ENCODE peak calls at places on chromosomes 16 and 17, in seven cellular contexts. R, W, X, V, P, K and L are unnamed samples.

GRCh38 chr17:58200024-58200633 is 7.6 kb downstream of the EPX start:
- DNase-seq in X (no peak), K (peak; percentile 36), P (no peak), R (peak; percentile 82), V (peak; percentile 43), W (peak; percentile 80), L (peak; percentile 57)

GRCh38 chr16:75130150-75130771 is 13.7 kb upstream of the LDHD start:
- DNase-seq in R (no peak), W (no peak), X (no peak), K (no peak), V (no peak), P (no peak), L (no peak)

GRCh38 chr16:47065766-47066688 is 77.7 kb downstream of the NETO2 start:
- DNase-seq in V (no peak), W (no peak), R (peak; percentile 29), P (no peak), K (no peak), X (no peak), L (no peak)

GRCh38 chr16:87570938-87571867 is 31.1 kb upstream of the JPH3 start:
- DNase-seq in W (peak; percentile 76), V (peak; percentile 51), P (peak; percentile 49), X (no peak), R (no peak), K (peak; percentile 53), L (no peak)

GRCh38 chr16:19434584-19434983 is 16.9 kb downstream of the TMC5 start:
- DNase-seq in W (no peak), K (no peak), P (no peak), X (no peak), V (no peak), R (no peak), L (no peak)

GRCh38 chr17:78133971-78134898 is 3.7 kb downstream of the TMC8 start:
- DNase-seq in X (no peak), V (peak; percentile 52), R (peak; percentile 95), K (peak; percentile 12), W (peak; percentile 80), P (no peak), L (no peak)

GRCh38 chr17:10435096-10435495 is 13.3 kb upstream of the MYH8 start:
- DNase-seq in X (no peak), W (no peak), V (no peak), R (no peak), K (no peak), P (no peak), L (no peak)

GRCh38 chr17:57810740-57811632 is 38.9 kb downstream of the MRPS23 start:
- DNase-seq in X (peak; percentile 23), R (no peak), W (no peak), K (peak; percentile 4), P (peak; percentile 53), V (no peak), L (no peak)

GRCh38 chr17:82232322-82232785 is 3.5 kb downstream of the SLC16A3 start:
- DNase-seq in R (no peak), W (no peak), K (no peak), P (no peak), V (no peak), X (no peak), L (no peak)

GRCh38 chr16:87350681-87351319 is 32.8 kb downstream of the FBXO31 start:
- DNase-seq in P (no peak), K (peak; percentile 43), V (no peak), X (no peak), R (no peak), W (no peak), L (no peak)

GRCh38 chr17:66353937-66354401 is 51.6 kb downstream of the PRKCA start:
- DNase-seq in R (no peak), K (peak; percentile 76), W (no peak), P (no peak), V (peak; percentile 79), X (no peak), L (no peak)

GRCh38 chr16:728131-728889 is 1.4 kb downstream of the HAGHL start:
- DNase-seq in P (no peak), K (peak; percentile 78), W (peak; percentile 88), R (peak; percentile 92), X (peak; percentile 48), V (peak; percentile 55), L (peak; percentile 83)

GRCh38 chr16:31052131-31052530 is 18.8 kb downstream of the STX4 start:
- DNase-seq in P (no peak), X (no peak), R (no peak), K (peak; percentile 97), W (peak; percentile 90), V (peak; percentile 37), L (no peak)

GRCh38 chr16:2535644-2536021 is 2.2 kb upstream of the PDPK1 start:
- DNase-seq in R (peak; percentile 78), P (peak; percentile 59), V (no peak), X (no peak), K (peak; percentile 93), W (peak; percentile 1), L (no peak)

GRCh38 chr17:31529841-31530251 is 138.4 kb downstream of the RAB11FIP4 start:
- DNase-seq in X (no peak), W (no peak), V (no peak), R (peak; percentile 57), K (no peak), P (no peak), L (no peak)

GRCh38 chr17:64781013-64781392 is 118.9 kb upstream of the SMURF2 start:
- DNase-seq in X (no peak), P (no peak), R (peak; percentile 84), K (no peak), V (no peak), W (no peak), L (no peak)

GRCh38 chr17:59001158-59001814 is 105.4 kb downstream of the TRIM37 start:
- DNase-seq in V (peak; percentile 71), P (peak; percentile 21), R (peak; percentile 90), W (peak; percentile 9), X (peak; percentile 48), K (peak; percentile 67), L (peak; percentile 39)

GRCh38 chr16:68247400-68247799 is 2.2 kb downstream of the PLA2G15 start:
- DNase-seq in X (no peak), V (no peak), R (no peak), K (no peak), W (no peak), P (no peak), L (no peak)

GRCh38 chr17:48128411-48128810 is 20.8 kb downstream of the SNX11 start:
- DNase-seq in W (no peak), V (no peak), P (no peak), K (no peak), X (no peak), R (no peak), L (no peak)

GRCh38 chr17:1137465-1137894 is 42.3 kb downstream of the ABR start:
- DNase-seq in X (no peak), V (peak; percentile 34), W (peak; percentile 94), K (no peak), R (no peak), P (no peak), L (no peak)

GRCh38 chr17:72294487-72294893 is 173.7 kb downstream of the SOX9 start:
- DNase-seq in W (no peak), P (no peak), X (no peak), V (no peak), R (no peak), K (no peak), L (no peak)

GRCh38 chr16:53689636-53690035 is 14.0 kb downstream of the RPGRIP1L start:
- DNase-seq in W (no peak), K (peak; percentile 5), X (no peak), R (no peak), V (no peak), P (no peak), L (no peak)

GRCh38 chr16:53692146-53692545 is 11.5 kb downstream of the RPGRIP1L start:
- DNase-seq in X (no peak), P (no peak), R (no peak), K (no peak), W (peak; percentile 67), V (no peak), L (no peak)

GRCh38 chr16:53695070-53695469 is 8.6 kb downstream of the RPGRIP1L start:
- DNase-seq in P (no peak), W (no peak), X (no peak), V (no peak), R (no peak), K (peak; percentile 93), L (no peak)
- TF ChIP-seq POLR2A in P (no peak), W (no peak), X (no peak), V (no peak), R (no peak), K (no peak), L (no peak)

GRCh38 chr16:79336437-79337229 is 263.9 kb downstream of the MAF start:
- DNase-seq in P (peak; percentile 34), V (no peak), R (no peak), W (no peak), X (no peak), K (no peak), L (no peak)

GRCh38 chr16:79337906-79338305 is 262.6 kb downstream of the MAF start:
- DNase-seq in R (no peak), P (no peak), W (no peak), K (no peak), X (no peak), V (no peak), L (no peak)

GRCh38 chr16:79334127-79334526 is 266.4 kb downstream of the MAF start:
- DNase-seq in V (no peak), K (no peak), X (no peak), W (peak; percentile 4), P (no peak), R (no peak), L (no peak)

GRCh38 chr16:79339863-79340262 is 260.7 kb downstream of the MAF start:
- DNase-seq in X (no peak), K (no peak), V (no peak), W (no peak), P (no peak), R (no peak), L (no peak)
- TF ChIP-seq POLR2A in X (no peak), K (no peak), V (no peak), W (no peak), P (no peak), R (no peak), L (no peak)

GRCh38 chr16:70681382-70682238 is 4.2 kb downstream of the MTSS2 start:
- DNase-seq in X (no peak), P (no peak), R (peak; percentile 77), W (no peak), K (no peak), V (no peak), L (no peak)
- TF ChIP-seq POLR2A in X (no peak), P (no peak), R (no peak), W (no peak), K (no peak), V (no peak), L (no peak)

DNA sequence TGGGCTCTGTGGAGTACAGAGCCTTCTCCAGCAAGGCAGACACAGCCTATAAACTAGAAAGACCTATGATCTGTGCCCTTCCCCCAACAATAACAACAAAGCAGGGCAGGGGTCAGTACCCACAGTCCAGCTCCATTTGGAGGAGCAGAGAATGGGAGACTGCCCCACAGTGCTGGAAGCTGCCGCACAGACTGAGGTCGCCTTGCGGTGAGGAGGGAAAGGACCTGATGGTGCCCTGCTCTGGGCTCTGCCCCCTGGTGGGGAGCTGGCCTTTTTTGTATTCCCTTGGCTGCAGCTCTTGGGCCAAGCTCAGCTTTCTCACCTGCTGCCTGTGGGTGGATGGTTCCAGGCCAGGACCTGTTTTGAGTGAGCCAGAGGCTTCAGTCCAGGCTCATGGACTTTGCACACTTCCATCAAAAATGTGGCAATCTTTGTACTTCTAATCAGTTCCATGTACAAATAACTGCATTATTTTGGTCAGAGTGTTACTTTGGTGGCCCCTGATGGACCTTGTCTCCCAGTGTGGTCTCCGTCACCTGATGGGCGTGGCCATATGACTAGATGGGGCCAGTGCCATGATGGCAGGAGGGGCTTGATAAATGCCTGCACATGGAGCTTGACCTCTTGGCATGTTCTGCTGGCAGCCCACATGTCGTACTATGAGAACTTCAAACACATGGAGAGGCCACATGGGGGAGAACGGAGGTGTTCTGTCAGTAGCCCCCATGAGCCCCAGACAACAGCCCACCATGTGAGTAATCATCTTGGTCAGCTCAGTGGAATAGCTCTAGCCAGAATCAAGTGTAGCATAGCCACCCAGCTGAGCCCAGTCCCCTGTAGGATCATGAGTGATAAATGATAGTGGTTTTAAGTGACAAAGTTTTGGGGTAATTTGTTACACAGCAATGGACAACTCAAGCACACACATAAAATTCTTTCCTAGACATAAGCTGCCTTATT is 24.2 kb downstream of the B9D1 start:
- DNase-seq in V (peak; percentile 66), W (peak; percentile 73), X (peak; percentile 57), P (no peak), K (peak; percentile 13), R (peak; percentile 90), L (peak; percentile 86)
- TF ChIP-seq POLR2A in V (no peak), W (no peak), X (no peak), P (no peak), K (no peak), R (no peak), L (no peak)